ENCODE peak calls at places on chromosomes 4 and X, in nine cellular contexts. A is astrocyte; C is suprapubic skin; Y is naive thymus-derived CD4-positive, alpha-beta T cell; U is effector memory CD4-positive, alpha-beta T cell; P is psoas muscle; G is neuronal stem cell; Z is OCI-LY7; M is heart right ventricle. T is an unnamed sample.

GRCh38 chr4:153499005-153499404 is 32.8 kb downstream of the TMEM131L start:
- DNase-seq in A (no peak), C (no peak), Y (no peak), U (no peak), P (no peak), G (no peak), Z (no peak), M (no peak), T (no peak)

GRCh38 chrX:25001808-25002657 is 13.7 kb downstream of the ARX start:
- DNase-seq in A (no peak), C (no peak), Y (no peak), U (no peak), P (no peak), G (no peak), Z (no peak), M (no peak), T (no peak)

GRCh38 chrX:50813843-50814661 is at the start of gene SHROOM4:
- DNase-seq in A (peak; percentile 69), C (no peak), Y (no peak), U (no peak), P (peak; percentile 50), G (peak; percentile 63), Z (no peak), M (peak; percentile 55), T (no peak)

GRCh38 chrX:107577933-107578332 is 50.4 kb upstream of the PRPS1 start:
- DNase-seq in A (no peak), C (no peak), Y (no peak), U (no peak), P (no peak), G (no peak), Z (no peak), M (no peak), T (no peak)

GRCh38 chr4:98851806-98852205 is 77.1 kb downstream of the EIF4E start:
- DNase-seq in A (peak; percentile 25), C (no peak), Y (no peak), U (no peak), P (no peak), G (no peak), Z (no peak), M (no peak), T (no peak)

GRCh38 chr4:152187693-152188092 is 348.2 kb downstream of the FBXW7 start:
- DNase-seq in A (peak; percentile 14), C (no peak), Y (no peak), U (no peak), P (no peak), G (no peak), Z (no peak), M (no peak), T (no peak)

GRCh38 chr4:56371426-56372220 is 15.7 kb downstream of the AASDH start:
- DNase-seq in A (no peak), C (no peak), Y (no peak), U (no peak), P (no peak), G (peak; percentile 9), Z (no peak), M (no peak), T (no peak)

GRCh38 chr4:26860922-26861433 is 337 bp downstream of the STIM2 start:
- DNase-seq in A (peak; percentile 41), C (peak; percentile 72), Y (peak; percentile 55), U (no peak), P (peak; percentile 67), G (peak; percentile 65), Z (peak; percentile 76), M (peak; percentile 66), T (no peak)

GRCh38 chr4:3863841-3864734 is 97.9 kb downstream of the ADRA2C start:
- DNase-seq in A (no peak), C (peak; percentile 38), Y (no peak), U (no peak), P (no peak), G (no peak), Z (no peak), M (no peak), T (no peak)

GRCh38 chr4:24885342-24885741 is 27.5 kb downstream of the CCDC149 start:
- DNase-seq in A (peak; percentile 29), C (no peak), Y (no peak), U (no peak), P (no peak), G (no peak), Z (no peak), M (no peak), T (no peak)

GRCh38 chr4:8109406-8110065 is 49.1 kb downstream of the ABLIM2 start:
- DNase-seq in A (no peak), C (no peak), Y (no peak), U (no peak), P (no peak), G (no peak), Z (no peak), M (no peak), T (no peak)
- H3K27ac ChIP-seq in A (no peak overlapping the region), C (no peak overlapping the region), Y (no peak overlapping the region), U (no peak overlapping the region), P (peak overlapping the region; percentile 98), G (no peak overlapping the region), Z (no peak overlapping the region), M (no peak overlapping the region), T (no peak overlapping the region)

GRCh38 chrX:147884958-147885357 is 26.8 kb upstream of the FMR1 start:
- DNase-seq in A (no peak), C (no peak), Y (no peak), U (no peak), P (no peak), G (no peak), Z (no peak), M (no peak), T (no peak)

GRCh38 chrX:147894332-147894870 is 17.3 kb upstream of the FMR1 start:
- DNase-seq in A (peak; percentile 31), C (no peak), Y (no peak), U (no peak), P (no peak), G (no peak), Z (no peak), M (no peak), T (no peak)

GRCh38 chrX:147891886-147892285 is 19.8 kb upstream of the FMR1 start:
- DNase-seq in A (no peak), C (no peak), Y (no peak), U (no peak), P (no peak), G (no peak), Z (no peak), M (no peak), T (no peak)

DNA sequence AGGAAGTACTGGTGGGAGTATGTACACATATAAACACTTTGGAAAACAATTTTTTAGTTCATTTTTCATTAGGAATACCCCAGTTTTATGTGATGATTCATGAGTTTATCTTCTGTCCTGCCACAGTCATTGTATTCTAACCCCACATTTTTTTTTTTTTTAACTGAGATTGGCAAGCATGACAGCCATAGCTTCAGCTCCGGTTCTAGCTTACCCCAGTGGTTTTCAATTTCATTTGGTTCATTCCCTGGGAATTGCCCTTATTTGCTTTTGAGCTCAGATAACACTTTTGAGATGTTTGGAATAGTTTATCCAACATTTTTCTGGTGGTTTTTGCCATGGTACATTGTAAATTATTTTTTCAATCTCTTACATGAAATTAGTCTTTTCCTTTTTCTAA is 21.0 kb upstream of the FMR1 start:
- DNase-seq in A (no peak), C (no peak), Y (no peak), U (no peak), P (no peak), G (no peak), Z (no peak), M (no peak), T (no peak)
- H3K27ac ChIP-seq in A (no peak overlapping the region), C (no peak overlapping the region), Y (no peak overlapping the region), U (no peak overlapping the region), P (no peak overlapping the region), G (no peak overlapping the region), Z (no peak overlapping the region), M (no peak overlapping the region), T (no peak overlapping the region)

DNA sequence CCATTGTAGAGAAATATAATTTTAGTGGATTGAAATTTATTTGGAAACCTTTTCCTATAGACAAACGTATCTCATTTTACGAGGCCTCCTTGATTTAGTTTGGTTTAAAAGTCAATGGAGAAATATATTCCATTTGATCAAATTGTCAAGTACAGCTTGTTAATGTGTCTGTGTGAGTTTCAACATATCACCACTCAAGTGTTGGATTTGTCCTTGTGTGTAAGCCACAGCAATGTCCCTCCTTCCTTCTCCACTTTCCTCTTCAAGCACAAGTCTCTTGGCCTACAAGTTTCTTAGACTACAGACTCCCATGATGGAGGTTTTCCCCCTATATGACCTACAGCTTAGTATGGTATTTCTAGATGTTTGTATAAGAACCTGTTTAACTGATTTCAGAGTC is 104.7 kb downstream of the SYNPO2 start:
- DNase-seq in A (no peak), C (no peak), Y (no peak), U (no peak), P (no peak), G (no peak), Z (no peak), M (no peak), T (no peak)
- H3K27ac ChIP-seq in A (no peak overlapping the region), C (no peak overlapping the region), Y (no peak overlapping the region), U (no peak overlapping the region), P (peak overlapping the region; percentile 95), G (no peak overlapping the region), Z (no peak overlapping the region), M (peak overlapping the region; percentile 86), T (no peak overlapping the region)

DNA sequence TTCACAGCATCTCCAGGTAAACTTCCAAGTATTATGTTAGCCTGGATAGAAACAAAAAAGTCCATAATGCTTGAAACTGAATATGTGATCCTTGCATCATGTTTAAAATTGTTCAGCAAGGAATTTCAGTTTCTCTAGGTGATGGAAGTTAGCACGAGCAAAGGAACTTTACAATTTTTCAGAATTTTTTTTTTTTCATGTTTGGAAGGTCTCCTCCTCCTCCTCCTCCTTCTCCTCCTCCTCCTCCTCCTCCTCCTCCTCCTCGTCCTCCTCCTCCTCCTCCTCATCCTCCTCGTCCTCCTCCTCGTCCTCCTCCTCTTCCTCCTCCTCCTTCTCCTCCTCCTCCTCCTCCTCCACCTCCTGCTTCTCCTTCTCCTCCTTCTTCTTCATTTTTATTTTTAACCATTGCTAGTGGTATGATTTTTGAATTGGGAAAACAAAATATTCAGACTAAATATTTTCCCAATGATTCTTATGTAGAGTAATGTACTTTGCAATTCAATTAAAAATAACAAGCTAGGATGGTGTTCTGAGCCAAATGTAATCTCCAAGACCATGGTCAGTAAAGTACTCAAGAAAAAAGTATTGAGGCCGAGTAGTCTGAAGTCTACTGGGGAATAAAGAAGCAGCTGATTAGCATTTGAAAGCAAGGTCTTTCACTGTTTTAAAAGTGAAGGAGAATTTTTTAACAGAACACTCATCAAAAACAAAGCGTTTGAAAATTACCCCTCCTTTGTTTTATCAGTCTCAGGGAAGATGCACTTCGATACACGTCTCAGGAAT is 420.9 kb upstream of the ATOH1 start:
- DNase-seq in A (no peak), C (no peak), Y (no peak), U (no peak), P (no peak), G (no peak), Z (no peak), M (no peak), T (no peak)
- H3K27ac ChIP-seq in A (no peak overlapping the region), C (no peak overlapping the region), Y (no peak overlapping the region), U (no peak overlapping the region), P (no peak overlapping the region), G (no peak overlapping the region), Z (no peak overlapping the region), M (no peak overlapping the region), T (no peak overlapping the region)

GRCh38 chrX:11349661-11350337 is 56.6 kb downstream of the AMELX start:
- DNase-seq in A (no peak), C (no peak), Y (no peak), U (no peak), P (no peak), G (no peak), Z (no peak), M (no peak), T (no peak)
- H3K27ac ChIP-seq in A (no peak overlapping the region), C (no peak overlapping the region), Y (no peak overlapping the region), U (no peak overlapping the region), P (no peak overlapping the region), G (no peak overlapping the region), Z (no peak overlapping the region), M (peak overlapping the region; percentile 15), T (no peak overlapping the region)

GRCh38 chr4:169649545-169650226 is 29.3 kb downstream of the CLCN3 start:
- DNase-seq in A (peak; percentile 12), C (no peak), Y (no peak), U (no peak), P (no peak), G (no peak), Z (no peak), M (peak; percentile 53), T (no peak)
- H3K27ac ChIP-seq in A (no peak overlapping the region), C (peak overlapping the region; percentile 43), Y (no peak overlapping the region), U (no peak overlapping the region), P (peak overlapping the region; percentile 64), G (no peak overlapping the region), Z (no peak overlapping the region), M (peak overlapping the region; percentile 80), T (no peak overlapping the region)